ENCODE peak calls at places on chromosomes 1 and 21, in five cellular contexts. Z is H1, U is K562, N is HepG2, J is GM12878. K is an unnamed sample.

GRCh38 chr21:33212159-33212851 is 17.4 kb upstream of the IFNAR2 start:
- DNase-seq in Z (no peak), U (no peak), N (no peak), J (no peak), K (no peak)

GRCh38 chr1:201171063-201172036 is 17.1 kb upstream of the TMEM9 start:
- DNase-seq in Z (no peak), U (peak; percentile 75), N (peak; percentile 65), J (no peak), K (peak; percentile 85)

GRCh38 chr1:31216016-31216415 is 23.7 kb downstream of the NKAIN1 start:
- DNase-seq in Z (no peak), U (no peak), N (no peak), J (no peak), K (peak; percentile 84)

GRCh38 chr1:44713321-44713781 is 17.6 kb downstream of the RNU5D-1 start:
- DNase-seq in Z (no peak), U (no peak), N (no peak), J (no peak), K (no peak)

GRCh38 chr1:147247656-147248238 is 5.3 kb downstream of the CHD1L start:
- DNase-seq in Z (no peak), U (no peak), N (peak; percentile 60), J (no peak), K (no peak)

GRCh38 chr1:60547821-60548220 is 474.3 kb upstream of the C1orf87 start:
- DNase-seq in Z (no peak), U (no peak), N (no peak), J (no peak), K (no peak)

GRCh38 chr1:202578565-202578964 is 131.7 kb downstream of the SYT2 start:
- DNase-seq in Z (no peak), U (no peak), N (no peak), J (no peak), K (no peak)

GRCh38 chr1:7549277-7549676 is 221.8 kb upstream of the VAMP3 start:
- DNase-seq in Z (no peak), U (no peak), N (no peak), J (peak; percentile 56), K (no peak)

GRCh38 chr1:243742814-243743213 is 107.2 kb downstream of the AKT3 start:
- DNase-seq in Z (no peak), U (no peak), N (no peak), J (no peak), K (no peak)

GRCh38 chr1:235011599-235012435 is 116.8 kb downstream of the TOMM20 start:
- DNase-seq in Z (no peak), U (peak; percentile 72), N (no peak), J (peak; percentile 100), K (peak; percentile 39)

GRCh38 chr21:44946254-44947041 is 6.6 kb downstream of the SLX9 start:
- DNase-seq in Z (no peak), U (no peak), N (no peak), J (no peak), K (no peak)

GRCh38 chr1:187549540-187549939 is 720.8 kb downstream of the PLA2G4A start:
- DNase-seq in Z (no peak), U (no peak), N (no peak), J (no peak), K (no peak)

GRCh38 chr1:7539772-7540175 is 231.3 kb upstream of the VAMP3 start:
- DNase-seq in Z (peak; percentile 79), U (peak; percentile 74), N (no peak), J (no peak), K (no peak)

GRCh38 chr1:100090471-100090870 is 42.3 kb downstream of the SASS6 start:
- DNase-seq in Z (no peak), U (no peak), N (no peak), J (no peak), K (no peak)

GRCh38 chr1:94514095-94514727 is 27.3 kb downstream of the F3 start:
- DNase-seq in Z (no peak), U (no peak), N (peak; percentile 46), J (no peak), K (peak; percentile 20)

GRCh38 chr1:54403808-54404261 is 2.4 kb downstream of the SSBP3 start:
- DNase-seq in Z (no peak), U (no peak), N (no peak), J (no peak), K (no peak)

GRCh38 chr1:32733573-32734321 is 31.2 kb upstream of the SYNC start:
- DNase-seq in Z (no peak), U (peak; percentile 69), N (peak; percentile 61), J (no peak), K (no peak)

GRCh38 chr21:29586696-29587095 is 288.0 kb downstream of the BACH1 start:
- DNase-seq in Z (no peak), U (no peak), N (no peak), J (no peak), K (no peak)

GRCh38 chr1:58933599-58933926 is 149.7 kb upstream of the JUN start:
- DNase-seq in Z (no peak), U (peak; percentile 30), N (peak; percentile 23), J (no peak), K (no peak)

GRCh38 chr1:58931024-58931423 is 147.2 kb upstream of the JUN start:
- DNase-seq in Z (no peak), U (no peak), N (no peak), J (no peak), K (no peak)

GRCh38 chr1:58931761-58932160 is 147.9 kb upstream of the JUN start:
- DNase-seq in Z (no peak), U (no peak), N (no peak), J (no peak), K (no peak)

GRCh38 chr1:58934711-58935110 is 150.9 kb upstream of the JUN start:
- DNase-seq in Z (no peak), U (no peak), N (no peak), J (no peak), K (no peak)

GRCh38 chr1:58932820-58933598 is 149.2 kb upstream of the JUN start:
- DNase-seq in Z (no peak), U (no peak), N (peak; percentile 38), J (no peak), K (no peak)
- H3K4me1 ChIP-seq in Z (no peaks in the 10 kb centered on the region), U (peaks cover 7% of the 10 kb centered on the region), N (peaks cover 38% of the 10 kb centered on the region), J (no peaks in the 10 kb centered on the region), K (peaks cover 3% of the 10 kb centered on the region)

DNA sequence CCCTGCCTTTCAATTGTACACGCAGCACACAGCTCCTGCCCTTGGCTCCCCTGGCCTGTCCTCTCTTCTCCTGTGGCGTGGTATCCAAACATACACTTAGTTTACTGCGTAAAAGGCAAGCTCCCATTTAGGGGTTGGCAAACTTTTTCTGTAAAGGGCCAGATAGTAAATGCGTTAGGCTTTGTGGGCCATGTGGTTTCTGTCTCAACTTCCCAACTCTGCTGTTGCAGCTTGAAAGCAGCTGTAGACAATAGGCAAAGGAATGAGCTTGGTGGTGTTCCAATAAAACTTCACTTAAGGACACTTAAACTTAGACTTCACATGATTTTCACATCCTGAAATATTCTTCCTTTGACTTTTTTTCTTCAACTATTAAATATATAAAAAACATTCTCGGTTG is 63.3 kb downstream of the RHOU start:
- DNase-seq in Z (no peak), U (no peak), N (no peak), J (no peak), K (no peak)
- TF ChIP-seq SIN3A in Z (no peak), U (no peak), N (no peak), J (no peak), K (no peak)

DNA sequence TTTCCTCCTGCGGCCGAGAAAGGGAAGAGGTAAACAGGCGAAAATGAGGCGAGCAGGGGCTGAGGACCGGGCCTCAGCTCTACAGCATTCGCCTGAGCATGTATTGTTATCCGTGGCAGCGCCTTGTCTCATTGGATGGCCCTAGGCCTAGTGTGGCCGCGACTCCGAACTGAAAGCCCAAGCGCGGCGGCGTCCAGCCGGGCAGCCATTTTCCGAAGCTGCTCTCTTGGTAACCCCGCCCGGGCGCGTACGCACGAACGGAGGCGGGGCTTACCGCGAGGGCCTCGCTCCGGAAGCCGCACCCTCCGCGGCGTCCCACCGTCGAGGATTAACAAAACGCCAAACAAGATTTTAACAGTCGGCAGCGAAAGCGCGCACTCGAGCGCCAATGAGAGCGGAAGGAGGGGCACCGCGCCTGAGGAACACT is 797 bp upstream of the USP1 start:
- DNase-seq in Z (no peak), U (no peak), N (no peak), J (no peak), K (no peak)
- TF ChIP-seq EP300 in Z (no peak), U (no peak), N (peak; percentile 11), J (no peak), K (peak; percentile 4)

GRCh38 chr21:43717166-43717853 is 1.6 kb upstream of the PDXK start:
- DNase-seq in Z (no peak), U (no peak), N (no peak), J (no peak), K (no peak)
- H3K4me1 ChIP-seq in Z (peaks cover 23% of the 10 kb centered on the region), U (peaks cover 44% of the 10 kb centered on the region), N (peaks cover 51% of the 10 kb centered on the region), J (peaks cover 43% of the 10 kb centered on the region), K (peaks cover 19% of the 10 kb centered on the region)

GRCh38 chr1:27556781-27557595 is 47.0 kb downstream of the AHDC1 start:
- DNase-seq in Z (peak; percentile 87), U (peak; percentile 94), N (peak; percentile 51), J (no peak), K (peak; percentile 94)

GRCh38 chr1:27554777-27555699 is 48.9 kb downstream of the AHDC1 start:
- DNase-seq in Z (no peak), U (no peak), N (no peak), J (no peak), K (no peak)

GRCh38 chr1:27554293-27554692 is 49.7 kb downstream of the AHDC1 start:
- DNase-seq in Z (no peak), U (no peak), N (peak; percentile 67), J (no peak), K (no peak)

GRCh38 chr1:27556435-27556780 is 47.5 kb downstream of the AHDC1 start:
- DNase-seq in Z (no peak), U (no peak), N (no peak), J (no peak), K (no peak)

GRCh38 chr1:27555700-27556424 is 48.1 kb downstream of the AHDC1 start:
- DNase-seq in Z (no peak), U (peak; percentile 70), N (no peak), J (no peak), K (no peak)
- TF ChIP-seq SIN3A in Z (no peak), U (no peak), N (no peak), J (no peak), K (no peak)

GRCh38 chr21:16250282-16250681 is 520.5 kb downstream of the USP25 start:
- DNase-seq in Z (no peak), U (no peak), N (no peak), J (no peak), K (no peak)
- TF ChIP-seq EP300 in Z (no peak), U (no peak), N (no peak), J (no peak), K (no peak)

DNA sequence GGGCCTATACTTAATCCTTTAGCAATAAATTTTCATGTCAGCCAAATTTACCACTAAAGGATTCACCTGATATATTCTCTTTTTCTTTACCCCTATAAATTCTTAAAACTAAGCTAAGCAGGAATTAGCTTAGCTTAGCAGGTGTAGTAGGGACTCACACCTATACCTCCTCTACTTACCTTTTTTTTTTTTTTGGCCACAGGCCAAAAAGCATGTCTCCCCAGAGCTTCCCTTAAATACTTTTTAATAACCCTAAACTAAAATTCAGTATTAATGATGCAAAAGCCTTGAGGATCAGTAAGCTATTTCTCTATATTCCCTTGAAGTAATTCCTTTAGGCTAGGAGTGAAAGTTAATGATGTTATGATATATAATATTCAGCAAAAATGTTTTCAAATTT is 23.2 kb downstream of the PEA15 start:
- DNase-seq in Z (no peak), U (no peak), N (no peak), J (no peak), K (no peak)
- H3K4me1 ChIP-seq in Z (no peaks in the 10 kb centered on the region), U (no peaks in the 10 kb centered on the region), N (no peaks in the 10 kb centered on the region), J (no peaks in the 10 kb centered on the region), K (no peaks in the 10 kb centered on the region)